ENCODE peak calls at places on chromosomes 16 and 17, in eight cellular contexts. P, M, J, C, A, R, O and T are unnamed samples. For H3K9me3, the result is how much of the 10 kb centered on the place peaks cover.

GRCh38 chr17:45431531-45432404 is 902 bp downstream of the ARHGAP27 start:
- DNase-seq in P (peak), M (peak), J (peak), C (no peak), R (peak), A (peak), O (peak), T (peak)

GRCh38 chr16:85978291-85978775 is 79.4 kb downstream of the IRF8 start:
- DNase-seq in P (no peak), A (no peak), O (peak), C (no peak), M (no peak), R (peak), J (no peak), T (no peak)

GRCh38 chr17:19712436-19713004 is 3.9 kb downstream of the SLC47A2 start:
- DNase-seq in J (no peak), A (no peak), P (no peak), O (no peak), M (no peak), R (no peak), C (no peak), T (no peak)

GRCh38 chr17:47013341-47013740 is 34.3 kb upstream of the RPRML start:
- DNase-seq in R (no peak), M (no peak), P (no peak), J (no peak), C (no peak), O (no peak), A (no peak), T (no peak)

GRCh38 chr16:53153130-53153529 is 98.3 kb downstream of the CHD9 start:
- DNase-seq in C (no peak), A (no peak), P (no peak), O (no peak), M (no peak), J (no peak), R (no peak), T (no peak)

GRCh38 chr16:12455287-12455798 is 348.3 kb downstream of the CPPED1 start:
- DNase-seq in R (peak), O (peak), J (peak), M (peak), C (no peak), P (peak), A (peak), T (peak)

GRCh38 chr17:73722163-73722562 is 77.9 kb upstream of the SDK2 start:
- DNase-seq in C (no peak), O (no peak), P (peak), R (no peak), J (no peak), M (no peak), A (no peak), T (no peak)

GRCh38 chr17:7705269-7706255 is 560 bp downstream of the EFNB3 start:
- DNase-seq in O (no peak), J (no peak), R (no peak), M (no peak), C (no peak), A (no peak), P (no peak), T (no peak)

GRCh38 chr17:59963738-59964454 is 644 bp downstream of the RNFT1 start:
- DNase-seq in J (no peak), P (no peak), O (no peak), M (peak), R (peak), A (peak), C (no peak), T (peak)

GRCh38 chr17:45334231-45334630 is 17.4 kb upstream of the MAP3K14 start:
- DNase-seq in J (no peak), O (peak), A (no peak), C (no peak), R (no peak), M (no peak), P (no peak), T (no peak)

GRCh38 chr17:40089085-40089895 is 11.1 kb downstream of the NR1D1 start:
- DNase-seq in P (no peak), M (no peak), A (no peak), C (no peak), O (no peak), R (no peak), J (no peak), T (no peak)

GRCh38 chr17:82449883-82450356 is 632 bp downstream of the CYBC1 start:
- DNase-seq in R (no peak), A (no peak), O (no peak), J (no peak), M (no peak), P (no peak), C (no peak), T (no peak)

GRCh38 chr17:7651097-7651958 is 602 bp downstream of the ATP1B2 start:
- DNase-seq in O (no peak), R (no peak), J (no peak), M (no peak), P (no peak), C (no peak), A (no peak), T (no peak)

GRCh38 chr17:57373071-57373470 is 116.7 kb downstream of the MSI2 start:
- DNase-seq in R (no peak), J (no peak), O (no peak), M (no peak), A (no peak), P (no peak), C (no peak), T (no peak)

GRCh38 chr17:4249452-4250029 is 14.2 kb downstream of the ANKFY1 start:
- DNase-seq in P (peak), A (peak), C (no peak), O (no peak), M (peak), J (peak), R (no peak), T (peak)

GRCh38 chr17:77935121-77935571 is 23.4 kb upstream of the TNRC6C start:
- DNase-seq in J (no peak), A (no peak), C (no peak), M (no peak), P (no peak), R (no peak), O (no peak), T (no peak)

GRCh38 chr16:73054131-73054496 is 6.2 kb upstream of the ZFHX3 start:
- DNase-seq in A (no peak), O (no peak), P (no peak), M (no peak), C (no peak), R (no peak), J (peak), T (no peak)

GRCh38 chr16:30472328-30472942 is at the start of gene ITGAL:
- DNase-seq in M (no peak), P (peak), R (peak), C (peak), O (peak), A (no peak), J (no peak), T (no peak)

GRCh38 chr16:192686-193085 is 12.4 kb downstream of the HBQ1 start:
- DNase-seq in A (no peak), O (no peak), M (no peak), P (no peak), C (no peak), R (no peak), J (no peak), T (no peak)

GRCh38 chr17:77319211-77320031 is 178.7 kb downstream of the SEC14L1 start:
- DNase-seq in P (no peak), M (peak), C (no peak), R (peak), J (peak), O (peak), A (peak), T (no peak)

GRCh38 chr17:83069931-83070374 is 9.5 kb upstream of the METRNL start:
- DNase-seq in P (no peak), J (no peak), O (no peak), M (no peak), R (no peak), A (no peak), C (no peak), T (no peak)

GRCh38 chr17:72976971-72977767 is 115.3 kb downstream of the SLC39A11 start:
- DNase-seq in C (no peak), A (peak), M (peak), R (peak), P (no peak), O (no peak), J (peak), T (peak)

GRCh38 chr16:85289760-85290625 is 177.7 kb upstream of the CIBAR2 start:
- DNase-seq in R (no peak), J (no peak), A (peak), M (no peak), O (no peak), C (no peak), P (no peak), T (no peak)

GRCh38 chr16:46884513-46885293 is 541 bp downstream of the GPT2 start:
- DNase-seq in C (no peak), A (peak), P (no peak), M (no peak), J (no peak), O (no peak), R (peak), T (peak)

GRCh38 chr17:38418693-38419507 is 9.4 kb upstream of the ARHGAP23 start:
- DNase-seq in M (no peak), A (peak), J (no peak), R (no peak), O (no peak), P (no peak), C (no peak), T (no peak)

GRCh38 chr16:5011637-5012036 is 22.1 kb downstream of the NAGPA start:
- DNase-seq in M (no peak), A (no peak), C (no peak), R (no peak), J (no peak), P (no peak), O (no peak), T (no peak)

GRCh38 chr16:68563631-68564366 is 24.7 kb downstream of the ZFP90 start:
- DNase-seq in P (no peak), R (no peak), O (no peak), M (no peak), C (no peak), A (peak), J (peak), T (no peak)

GRCh38 chr16:68564367-68564985 is 25.4 kb downstream of the ZFP90 start:
- DNase-seq in O (no peak), M (no peak), A (peak), C (no peak), P (no peak), J (peak), R (no peak), T (no peak)
- H3K9me3 ChIP-seq in O (half or more), M (half or more), A (half or more), C (half or more), P (half or more), J (half or more), R (half or more), T (half or more)

GRCh38 chr17:12922120-12922519 is 95.7 kb downstream of the ELAC2 start:
- DNase-seq in O (no peak), R (no peak), A (no peak), J (no peak), M (no peak), C (no peak), P (no peak), T (no peak)
- H3K9me3 ChIP-seq in O (under half), R (under half), A (under half), J (under half), M (under half), C (under half), P (under half), T (under half)

GRCh38 chr17:69819316-69820087 is 255.5 kb upstream of the KCNJ16 start:
- DNase-seq in C (no peak), R (no peak), O (no peak), M (no peak), A (peak), P (no peak), J (no peak), T (no peak)
- H3K9me3 ChIP-seq in C (under half), R (under half), O (under half), M (under half), A (under half), P (under half), J (under half), T (under half)

DNA sequence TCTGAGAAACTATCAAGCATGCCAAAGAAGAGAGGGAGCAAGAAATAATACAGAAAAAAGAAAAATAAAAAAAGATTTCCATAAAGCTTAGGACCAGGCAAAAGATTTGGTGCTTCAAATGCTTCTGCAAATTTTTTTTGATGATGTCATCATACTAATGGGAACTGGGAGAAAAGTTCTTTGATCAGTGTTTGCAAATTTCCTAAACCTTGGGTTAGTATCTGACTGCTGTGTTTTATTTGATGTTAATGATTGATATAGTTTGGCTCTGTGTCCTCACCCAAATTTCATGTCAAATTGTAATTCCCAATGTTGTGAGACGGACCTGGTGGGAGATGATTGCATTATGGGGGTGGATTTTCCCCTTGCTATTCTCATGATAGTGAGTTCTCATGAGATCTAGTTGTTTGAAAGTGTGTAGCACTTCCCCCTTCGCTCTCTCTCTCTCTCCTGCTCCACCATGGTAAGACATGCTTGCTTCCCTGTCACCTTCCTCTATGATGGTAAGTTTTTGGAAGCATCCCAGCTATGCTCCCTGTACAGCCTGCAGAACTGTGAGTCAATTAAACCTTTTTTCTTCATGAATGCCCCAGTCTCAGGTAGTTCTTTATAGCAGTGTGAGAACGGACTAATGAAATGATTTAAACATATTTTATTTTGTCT is 72.6 kb downstream of the TMEM100 start:
- DNase-seq in M (no peak), R (no peak), J (no peak), O (no peak), A (no peak), C (no peak), P (no peak), T (no peak)
- H3K9me3 ChIP-seq in M (under half), R (under half), J (under half), O (under half), A (under half), C (under half), P (under half), T (under half)